ENCODE peak calls at places on chromosomes 5 and 9, in six cellular contexts. One of them, this sample, is unnamed.

GRCh38 chr5:159504106-159504856 is 174.0 kb upstream of the IL12B start:
- DNase-seq in mesenchymal stem cell: peak
- DNase-seq in posterior vena cava: no peak
- DNase-seq in trophoblast cell: no peak
- DNase-seq in kidney epithelial cell: no peak
- DNase-seq in RWPE1: no peak
- DNase-seq in this sample: no peak

GRCh38 chr5:177479774-177480173 is 6.3 kb upstream of the DBN1 start:
- DNase-seq in mesenchymal stem cell: peak
- DNase-seq in posterior vena cava: no peak
- DNase-seq in trophoblast cell: no peak
- DNase-seq in kidney epithelial cell: no peak
- DNase-seq in RWPE1: no peak
- DNase-seq in this sample: peak

GRCh38 chr5:59099270-59099994 is 516.6 kb downstream of the RAB3C start:
- DNase-seq in posterior vena cava: no peak
- DNase-seq in trophoblast cell: peak
- DNase-seq in mesenchymal stem cell: peak
- DNase-seq in RWPE1: peak
- DNase-seq in kidney epithelial cell: peak
- DNase-seq in this sample: peak

GRCh38 chr5:54455413-54456157 is at the start of gene HSPB3:
- DNase-seq in posterior vena cava: no peak
- DNase-seq in kidney epithelial cell: no peak
- DNase-seq in trophoblast cell: peak
- DNase-seq in mesenchymal stem cell: peak
- DNase-seq in RWPE1: peak
- DNase-seq in this sample: no peak

GRCh38 chr5:177369050-177369912 is 11.6 kb downstream of the RGS14 start:
- DNase-seq in RWPE1: peak
- DNase-seq in trophoblast cell: peak
- DNase-seq in kidney epithelial cell: no peak
- DNase-seq in posterior vena cava: no peak
- DNase-seq in mesenchymal stem cell: peak
- DNase-seq in this sample: no peak

GRCh38 chr5:87242242-87242641 is 25.4 kb upstream of the RASA1 start:
- DNase-seq in trophoblast cell: peak
- DNase-seq in kidney epithelial cell: no peak
- DNase-seq in posterior vena cava: no peak
- DNase-seq in RWPE1: no peak
- DNase-seq in mesenchymal stem cell: no peak
- DNase-seq in this sample: no peak

GRCh38 chr9:71741841-71742648 is 26.3 kb downstream of the CEMIP2 start:
- DNase-seq in mesenchymal stem cell: peak
- DNase-seq in trophoblast cell: peak
- DNase-seq in posterior vena cava: no peak
- DNase-seq in RWPE1: no peak
- DNase-seq in kidney epithelial cell: no peak
- DNase-seq in this sample: no peak

GRCh38 chr9:82490019-82490499 is 501.5 kb downstream of the SPATA31D1 start:
- DNase-seq in RWPE1: peak
- DNase-seq in posterior vena cava: no peak
- DNase-seq in kidney epithelial cell: peak
- DNase-seq in mesenchymal stem cell: peak
- DNase-seq in trophoblast cell: no peak
- DNase-seq in this sample: peak

GRCh38 chr9:87119328-87119881 is 172.1 kb upstream of the GAS1 start:
- DNase-seq in trophoblast cell: no peak
- DNase-seq in posterior vena cava: no peak
- DNase-seq in kidney epithelial cell: no peak
- DNase-seq in RWPE1: peak
- DNase-seq in mesenchymal stem cell: peak
- DNase-seq in this sample: no peak

GRCh38 chr5:141969783-141970741 is 1.2 kb downstream of the RNF14 start:
- DNase-seq in RWPE1: no peak
- DNase-seq in kidney epithelial cell: no peak
- DNase-seq in mesenchymal stem cell: peak
- DNase-seq in posterior vena cava: no peak
- DNase-seq in trophoblast cell: peak
- DNase-seq in this sample: peak

GRCh38 chr9:114327749-114328148 is 1.9 kb upstream of the ORM2 start:
- DNase-seq in mesenchymal stem cell: no peak
- DNase-seq in RWPE1: no peak
- DNase-seq in trophoblast cell: no peak
- DNase-seq in kidney epithelial cell: no peak
- DNase-seq in posterior vena cava: no peak
- DNase-seq in this sample: no peak

GRCh38 chr5:1704266-1704665 is 95.4 kb downstream of the MRPL36 start:
- DNase-seq in trophoblast cell: no peak
- DNase-seq in kidney epithelial cell: no peak
- DNase-seq in posterior vena cava: no peak
- DNase-seq in mesenchymal stem cell: no peak
- DNase-seq in RWPE1: no peak
- DNase-seq in this sample: no peak

GRCh38 chr9:71885467-71885866 is 25.5 kb downstream of the ABHD17B start:
- DNase-seq in RWPE1: no peak
- DNase-seq in trophoblast cell: no peak
- DNase-seq in posterior vena cava: no peak
- DNase-seq in kidney epithelial cell: no peak
- DNase-seq in mesenchymal stem cell: no peak
- DNase-seq in this sample: no peak

GRCh38 chr5:78985407-78986223 is 505 bp upstream of the ARSB start:
- DNase-seq in mesenchymal stem cell: peak
- DNase-seq in RWPE1: no peak
- DNase-seq in kidney epithelial cell: peak
- DNase-seq in posterior vena cava: no peak
- DNase-seq in trophoblast cell: peak
- DNase-seq in this sample: peak

GRCh38 chr9:17436854-17437253 is 142.0 kb upstream of the SH3GL2 start:
- DNase-seq in kidney epithelial cell: no peak
- DNase-seq in RWPE1: no peak
- DNase-seq in mesenchymal stem cell: no peak
- DNase-seq in posterior vena cava: no peak
- DNase-seq in trophoblast cell: no peak
- DNase-seq in this sample: no peak

GRCh38 chr5:58273705-58274104 is 186.2 kb downstream of the PLK2 start:
- DNase-seq in posterior vena cava: no peak
- DNase-seq in kidney epithelial cell: no peak
- DNase-seq in mesenchymal stem cell: no peak
- DNase-seq in trophoblast cell: no peak
- DNase-seq in RWPE1: no peak
- DNase-seq in this sample: no peak

GRCh38 chr5:122192883-122193496 is 63.6 kb downstream of the ZNF474 start:
- DNase-seq in trophoblast cell: peak
- DNase-seq in posterior vena cava: no peak
- DNase-seq in RWPE1: peak
- DNase-seq in kidney epithelial cell: peak
- DNase-seq in mesenchymal stem cell: peak
- DNase-seq in this sample: peak

GRCh38 chr5:163569284-163569683 is 63.9 kb downstream of the MAT2B start:
- DNase-seq in kidney epithelial cell: no peak
- DNase-seq in mesenchymal stem cell: peak
- DNase-seq in RWPE1: peak
- DNase-seq in trophoblast cell: no peak
- DNase-seq in posterior vena cava: no peak
- DNase-seq in this sample: no peak

GRCh38 chr9:68500457-68501158 is 40.1 kb downstream of the TMEM252 start:
- DNase-seq in RWPE1: peak
- DNase-seq in mesenchymal stem cell: peak
- DNase-seq in kidney epithelial cell: no peak
- DNase-seq in posterior vena cava: no peak
- DNase-seq in trophoblast cell: peak
- DNase-seq in this sample: peak

GRCh38 chr5:59542841-59543825 is 350.4 kb downstream of the PDE4D start:
- DNase-seq in RWPE1: no peak
- DNase-seq in posterior vena cava: no peak
- DNase-seq in kidney epithelial cell: peak
- DNase-seq in mesenchymal stem cell: peak
- DNase-seq in trophoblast cell: no peak
- DNase-seq in this sample: peak

GRCh38 chr9:34984049-34984448 is 5.5 kb upstream of the DNAJB5 start:
- DNase-seq in RWPE1: no peak
- DNase-seq in trophoblast cell: peak
- DNase-seq in mesenchymal stem cell: peak
- DNase-seq in posterior vena cava: no peak
- DNase-seq in kidney epithelial cell: no peak
- DNase-seq in this sample: no peak

GRCh38 chr9:19918630-19919029 is 129.8 kb upstream of the SLC24A2 start:
- DNase-seq in mesenchymal stem cell: no peak
- DNase-seq in kidney epithelial cell: no peak
- DNase-seq in posterior vena cava: no peak
- DNase-seq in RWPE1: no peak
- DNase-seq in trophoblast cell: no peak
- DNase-seq in this sample: no peak

GRCh38 chr9:128722380-128723351 is 1.3 kb downstream of the ZDHHC12 start:
- DNase-seq in kidney epithelial cell: no peak
- DNase-seq in mesenchymal stem cell: no peak
- DNase-seq in RWPE1: no peak
- DNase-seq in trophoblast cell: no peak
- DNase-seq in posterior vena cava: peak
- DNase-seq in this sample: no peak

GRCh38 chr9:28177142-28177541 is 603.9 kb upstream of the C9orf72 start:
- DNase-seq in kidney epithelial cell: no peak
- DNase-seq in posterior vena cava: no peak
- DNase-seq in trophoblast cell: no peak
- DNase-seq in RWPE1: no peak
- DNase-seq in mesenchymal stem cell: no peak
- DNase-seq in this sample: no peak

GRCh38 chr5:173001229-173001841 is 17.8 kb downstream of the ATP6V0E1 start:
- DNase-seq in trophoblast cell: no peak
- DNase-seq in kidney epithelial cell: no peak
- DNase-seq in posterior vena cava: no peak
- DNase-seq in RWPE1: no peak
- DNase-seq in mesenchymal stem cell: no peak
- DNase-seq in this sample: no peak

GRCh38 chr5:175746851-175747250 is 89.0 kb downstream of the HRH2 start:
- DNase-seq in kidney epithelial cell: no peak
- DNase-seq in RWPE1: peak
- DNase-seq in mesenchymal stem cell: peak
- DNase-seq in trophoblast cell: no peak
- DNase-seq in posterior vena cava: no peak
- DNase-seq in this sample: no peak

GRCh38 chr5:32147959-32148358 is 26.2 kb downstream of the GOLPH3 start:
- DNase-seq in posterior vena cava: no peak
- DNase-seq in RWPE1: no peak
- DNase-seq in mesenchymal stem cell: no peak
- DNase-seq in kidney epithelial cell: no peak
- DNase-seq in trophoblast cell: no peak
- DNase-seq in this sample: no peak

GRCh38 chr5:5572010-5572982 is 149.8 kb downstream of the ICE1 start:
- DNase-seq in posterior vena cava: peak
- DNase-seq in mesenchymal stem cell: no peak
- DNase-seq in trophoblast cell: peak
- DNase-seq in RWPE1: no peak
- DNase-seq in kidney epithelial cell: no peak
- DNase-seq in this sample: no peak

This sample was measured in RCC 7860.